ENCODE peak calls at places on chromosomes 1 and 21, in eight cellular contexts. W is body of pancreas, E is PC-9, M is psoas muscle, I is pancreas, D is lung, P is AG04450, L is HL-60. Y is an unnamed sample.

GRCh38 chr1:10980094-10980577 is 32.3 kb upstream of the TARDBP start:
- DNase-seq in M (peak), W (peak), P (peak), E (peak), L (no peak), I (peak), D (peak), Y (peak)

GRCh38 chr1:231190456-231190855 is 28.6 kb downstream of the TRIM67 start:
- DNase-seq in D (no peak), I (no peak), E (no peak), W (no peak), L (no peak), M (no peak), P (no peak), Y (no peak)

GRCh38 chr1:117110774-117111173 is 10.8 kb downstream of the TRIM45 start:
- DNase-seq in W (no peak), P (no peak), L (no peak), M (no peak), I (no peak), D (no peak), E (peak), Y (peak)

GRCh38 chr1:235070819-235071218 is 57.8 kb downstream of the TOMM20 start:
- DNase-seq in W (no peak), L (no peak), D (no peak), E (no peak), P (no peak), M (peak), I (no peak), Y (no peak)

GRCh38 chr1:65179148-65179547 is 31.1 kb downstream of the AK4 start:
- DNase-seq in D (no peak), I (no peak), W (no peak), L (no peak), P (no peak), M (no peak), E (no peak), Y (no peak)

GRCh38 chr1:99441234-99442095 is 177.2 kb downstream of the PLPPR4 start:
- DNase-seq in D (no peak), W (peak), L (no peak), P (peak), I (no peak), E (no peak), M (no peak), Y (no peak)

GRCh38 chr1:234978397-234979291 is 150.0 kb downstream of the TOMM20 start:
- DNase-seq in E (peak), W (peak), L (peak), M (peak), I (no peak), D (no peak), P (no peak), Y (no peak)

GRCh38 chr1:186930248-186930647 is 101.5 kb downstream of the PLA2G4A start:
- DNase-seq in L (no peak), P (peak), I (no peak), M (no peak), E (no peak), D (no peak), W (no peak), Y (no peak)

GRCh38 chr1:86866665-86867064 is 47.3 kb downstream of the SELENOF start:
- DNase-seq in L (no peak), E (no peak), D (no peak), P (peak), M (no peak), I (no peak), W (no peak), Y (no peak)

GRCh38 chr1:20237646-20238045 is 51.3 kb upstream of the PLA2G2C start:
- DNase-seq in P (no peak), D (no peak), W (no peak), M (no peak), E (no peak), I (no peak), L (no peak), Y (no peak)

GRCh38 chr21:43951911-43952703 is 60.0 kb upstream of the TRAPPC10 start:
- DNase-seq in M (no peak), W (no peak), E (no peak), I (no peak), P (no peak), D (no peak), L (no peak), Y (no peak)

GRCh38 chr1:50251592-50252165 is 143.0 kb downstream of the ELAVL4 start:
- DNase-seq in M (no peak), D (no peak), E (no peak), L (no peak), W (peak), P (no peak), I (no peak), Y (no peak)

GRCh38 chr1:106555571-106555970 is 500.9 kb upstream of the PRMT6 start:
- DNase-seq in L (no peak), E (no peak), P (no peak), M (no peak), I (no peak), W (no peak), D (no peak), Y (no peak)

GRCh38 chr1:212649020-212649419 is 40.5 kb downstream of the ATF3 start:
- DNase-seq in P (no peak), W (no peak), M (no peak), D (no peak), I (no peak), L (no peak), E (no peak), Y (no peak)

GRCh38 chr1:12454406-12455391 is 163.3 kb downstream of the DHRS3 start:
- DNase-seq in W (no peak), M (peak), P (no peak), L (no peak), D (no peak), E (peak), I (no peak), Y (no peak)

GRCh38 chr1:112358798-112359408 is 37.1 kb upstream of the CTTNBP2NL start:
- DNase-seq in E (peak), W (peak), D (peak), M (peak), L (no peak), I (peak), P (peak), Y (peak)

GRCh38 chr1:199422206-199422605 is 605.3 kb upstream of the NR5A2 start:
- DNase-seq in M (no peak), E (no peak), D (no peak), P (peak), W (peak), I (no peak), L (no peak), Y (peak)

GRCh38 chr1:186715887-186716809 is 35.9 kb upstream of the PTGS2 start:
- DNase-seq in W (no peak), M (no peak), L (no peak), E (no peak), I (no peak), P (no peak), D (no peak), Y (no peak)

GRCh38 chr1:42922687-42923366 is 35.8 kb downstream of the SLC2A1 start:
- DNase-seq in W (peak), P (no peak), L (no peak), E (peak), I (peak), M (no peak), D (peak), Y (peak)

GRCh38 chr1:226915672-226915995 is 24.5 kb upstream of the COQ8A start:
- DNase-seq in W (no peak), M (no peak), L (no peak), I (no peak), D (no peak), E (no peak), P (no peak), Y (no peak)

GRCh38 chr1:63004868-63005267 is 220.9 kb downstream of the ATG4C start:
- DNase-seq in D (no peak), E (no peak), L (no peak), W (peak), I (no peak), M (no peak), P (no peak), Y (peak)

GRCh38 chr1:26233903-26234643 is at the start of gene CEP85:
- DNase-seq in W (peak), M (peak), L (peak), E (peak), D (peak), P (peak), I (peak), Y (peak)

GRCh38 chr1:26234644-26235384 is 814 bp downstream of the CEP85 start:
- DNase-seq in E (no peak), L (no peak), M (no peak), P (no peak), I (no peak), D (no peak), W (no peak), Y (peak)

GRCh38 chr1:26237230-26237966 is 3.4 kb downstream of the CEP85 start:
- DNase-seq in D (no peak), I (no peak), L (no peak), P (no peak), M (no peak), E (peak), W (no peak), Y (no peak)

DNA sequence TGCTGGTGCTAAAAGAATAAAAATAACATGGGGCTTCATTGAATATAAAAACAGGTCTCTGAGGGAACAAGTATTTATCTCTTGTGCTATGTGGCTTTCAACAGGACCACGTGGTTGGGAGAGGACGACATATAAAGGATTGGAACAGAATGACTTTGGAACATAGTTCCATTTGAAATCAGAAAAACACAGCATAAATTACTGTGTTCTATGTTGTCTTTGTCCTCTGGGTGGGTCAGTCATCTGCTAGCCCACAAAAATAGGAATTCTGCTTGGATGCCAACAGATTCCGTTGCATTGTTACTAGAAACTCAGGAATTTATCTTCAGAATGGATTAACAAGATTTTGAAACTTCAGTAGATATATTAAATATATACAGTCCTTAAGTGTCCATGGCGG is 5.9 kb downstream of the CEP85 start:
- DNase-seq in L (no peak), M (no peak), D (no peak), E (no peak), I (no peak), W (no peak), P (no peak), Y (no peak)
- H3K27ac ChIP-seq in L (no peak), M (no peak), D (no peak), E (no peak), I (no peak), W (no peak), P (no peak), Y (no peak)

DNA sequence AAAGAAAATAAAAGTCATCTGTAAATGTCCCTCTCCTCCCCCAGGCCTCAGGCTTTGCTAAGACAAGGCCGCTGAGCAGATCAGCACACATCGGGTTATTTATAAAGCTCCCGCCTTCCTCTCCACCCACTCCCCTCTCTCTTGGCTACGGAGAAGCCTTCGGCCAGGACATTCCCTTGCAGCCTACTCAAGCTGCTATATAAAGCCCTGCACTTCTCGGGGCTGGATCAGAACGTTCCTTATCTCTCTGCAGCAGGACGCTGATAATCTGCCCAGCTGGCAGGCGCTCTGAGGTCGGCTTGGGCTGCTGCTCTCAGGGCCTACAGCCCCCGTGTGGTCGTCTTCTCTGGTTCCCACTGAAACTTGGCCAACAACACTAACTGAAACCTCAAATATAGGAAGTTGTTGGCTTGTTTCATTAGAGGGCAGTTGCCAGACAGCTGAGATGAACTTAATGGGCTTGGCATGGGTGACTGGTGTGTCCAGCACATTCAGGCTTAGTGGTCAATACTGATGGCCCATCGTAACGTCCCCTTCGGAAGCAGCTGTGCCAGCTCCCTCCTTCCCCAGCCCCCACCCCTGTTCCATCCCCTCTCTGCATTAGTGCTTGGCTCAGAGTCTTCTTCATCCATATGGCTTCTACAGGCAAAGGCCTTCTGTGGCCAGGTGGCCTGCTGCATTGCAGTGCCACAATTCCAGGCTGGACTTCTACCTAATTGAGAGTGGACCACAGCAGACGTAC is 64.6 kb downstream of the IER5 start:
- DNase-seq in E (no peak), L (peak), I (peak), M (peak), P (peak), W (peak), D (peak), Y (no peak)
- TF ChIP-seq CTCF in E (no peak), L (no peak), I (no peak), M (peak), P (peak), W (no peak), D (no peak), Y (no peak)

GRCh38 chr21:34874689-34875513 is 174.2 kb downstream of the RUNX1 start:
- DNase-seq in P (no peak), M (no peak), I (no peak), L (no peak), D (no peak), E (no peak), W (no peak), Y (no peak)
- H3K27ac ChIP-seq in P (peak), M (no peak), I (no peak), L (no peak), D (no peak), E (no peak), W (no peak), Y (no peak)

GRCh38 chr1:109488201-109488600 is 4.5 kb downstream of the ATXN7L2 start:
- DNase-seq in L (no peak), I (no peak), D (no peak), M (no peak), E (no peak), P (no peak), W (no peak), Y (no peak)
- TF ChIP-seq CTCF in L (no peak), I (no peak), D (no peak), M (no peak), E (no peak), P (peak), W (no peak), Y (no peak)

GRCh38 chr1:109094377-109094803 is 3.8 kb downstream of the TMEM167B start:
- DNase-seq in E (peak), M (no peak), W (no peak), D (no peak), P (peak), I (no peak), L (no peak), Y (no peak)
- H3K27ac ChIP-seq in E (no peak), M (peak), W (no peak), D (peak), P (peak), I (no peak), L (no peak), Y (no peak)

GRCh38 chr1:61052393-61053280 is 29.7 kb upstream of the NFIA start:
- DNase-seq in L (no peak), P (no peak), W (no peak), E (no peak), D (peak), I (no peak), M (no peak), Y (no peak)
- TF ChIP-seq CTCF in L (no peak), P (no peak), W (no peak), E (no peak), D (no peak), I (no peak), M (no peak), Y (no peak)

GRCh38 chr1:45326627-45327591 is at the start of gene HPDL:
- DNase-seq in E (no peak), M (peak), P (no peak), I (peak), L (peak), W (peak), D (peak), Y (peak)
- H3K27ac ChIP-seq in E (peak), M (peak), P (no peak), I (no peak), L (peak), W (no peak), D (no peak), Y (peak)

GRCh38 chr1:16918371-16918770 is 3.4 kb upstream of the CROCC start:
- DNase-seq in P (no peak), M (no peak), W (no peak), D (no peak), I (no peak), E (no peak), L (no peak), Y (no peak)

GRCh38 chr1:16913866-16914662 is 7.7 kb upstream of the CROCC start:
- DNase-seq in D (peak), I (peak), W (peak), L (peak), P (peak), M (peak), E (peak), Y (peak)

GRCh38 chr1:16920951-16921350 is 780 bp upstream of the CROCC start:
- DNase-seq in W (no peak), E (no peak), D (no peak), L (no peak), I (no peak), P (no peak), M (peak), Y (no peak)

GRCh38 chr1:16913616-16913865 is 8.2 kb upstream of the CROCC start:
- DNase-seq in L (no peak), D (no peak), M (no peak), E (no peak), P (no peak), I (no peak), W (no peak), Y (no peak)

GRCh38 chr1:16915627-16915973 is 6.1 kb upstream of the CROCC start:
- DNase-seq in W (no peak), P (no peak), M (peak), D (no peak), I (peak), E (no peak), L (no peak), Y (no peak)
- TF ChIP-seq CTCF in W (no peak), P (peak), M (no peak), D (no peak), I (no peak), E (no peak), L (no peak), Y (no peak)

GRCh38 chr21:44952116-44952928 is 12.5 kb downstream of the SLX9 start:
- DNase-seq in E (no peak), P (no peak), I (no peak), L (no peak), M (peak), W (no peak), D (no peak), Y (no peak)
- H3K27ac ChIP-seq in E (no peak), P (no peak), I (no peak), L (no peak), M (peak), W (no peak), D (no peak), Y (no peak)

GRCh38 chr1:73800376-73800775 is 397.6 kb downstream of the LRRIQ3 start:
- DNase-seq in E (peak), D (no peak), M (no peak), W (no peak), P (no peak), I (no peak), L (no peak), Y (peak)
- TF ChIP-seq CTCF in E (no peak), D (no peak), M (no peak), W (no peak), P (no peak), I (no peak), L (no peak), Y (no peak)